ENCODE peak calls at places on chromosome 17, in five cellular contexts. Z is body of pancreas, V is dorsolateral prefrontal cortex, H is AG04450, G is bronchial epithelial cell. T is an unnamed sample.

GRCh38 chr17:11601661-11602060 is 3.4 kb downstream of the DNAH9 start:
- DNase-seq in Z (no peak), V (no peak), H (no peak), G (no peak), T (no peak)

GRCh38 chr17:57257213-57257873 is 1.0 kb downstream of the MSI2 start:
- DNase-seq in Z (no peak), V (no peak), H (no peak), G (no peak), T (no peak)

GRCh38 chr17:29115906-29116651 is 64.1 kb downstream of the MYO18A start:
- DNase-seq in Z (peak; percentile 32), V (no peak), H (no peak), G (peak; percentile 45), T (no peak)

GRCh38 chr17:52837502-52837901 is 679.0 kb upstream of the CA10 start:
- DNase-seq in Z (no peak), V (no peak), H (no peak), G (no peak), T (no peak)

GRCh38 chr17:5826384-5826783 is 242.1 kb upstream of the NLRP1 start:
- DNase-seq in Z (no peak), V (no peak), H (no peak), G (peak; percentile 92), T (no peak)

GRCh38 chr17:81329927-81330883 is 35.1 kb upstream of the SLC38A10 start:
- DNase-seq in Z (no peak), V (no peak), H (no peak), G (peak; percentile 62), T (no peak)

GRCh38 chr17:21287703-21288449 is 3.4 kb downstream of the MAP2K3 start:
- DNase-seq in Z (peak; percentile 99), V (peak; percentile 62), H (peak; percentile 84), G (peak; percentile 93), T (peak; percentile 63)

GRCh38 chr17:73976676-73977521 is 226.6 kb upstream of the RPL38 start:
- DNase-seq in Z (no peak), V (no peak), H (no peak), G (no peak), T (peak; percentile 22)

GRCh38 chr17:4566785-4567184 is 6.4 kb upstream of the GGT6 start:
- DNase-seq in Z (peak; percentile 71), V (no peak), H (no peak), G (peak; percentile 51), T (peak; percentile 24)

GRCh38 chr17:56125830-56126819 is 27.1 kb upstream of the ANKFN1 start:
- DNase-seq in Z (peak; percentile 20), V (no peak), H (peak; percentile 30), G (peak; percentile 11), T (peak; percentile 81)

GRCh38 chr17:78694805-78695531 is 87.1 kb downstream of the CYTH1 start:
- DNase-seq in Z (no peak), V (no peak), H (no peak), G (no peak), T (no peak)

GRCh38 chr17:40663252-40663651 is 1.7 kb downstream of the KRT222 start:
- DNase-seq in Z (no peak), V (no peak), H (no peak), G (no peak), T (no peak)

GRCh38 chr17:28407130-28407973 is 1.3 kb upstream of the SLC46A1 start:
- DNase-seq in Z (no peak), V (no peak), H (no peak), G (peak; percentile 98), T (no peak)

GRCh38 chr17:51630101-51630671 is 369.8 kb downstream of the UTP18 start:
- DNase-seq in Z (no peak), V (no peak), H (no peak), G (no peak), T (no peak)

GRCh38 chr17:75927286-75927922 is 13.4 kb downstream of the FBF1 start:
- DNase-seq in Z (peak; percentile 33), V (no peak), H (no peak), G (peak; percentile 82), T (no peak)

GRCh38 chr17:77831497-77832179 is 126.9 kb upstream of the TNRC6C start:
- DNase-seq in Z (no peak), V (no peak), H (peak; percentile 20), G (no peak), T (peak; percentile 48)

GRCh38 chr17:36468903-36469635 is 17.4 kb upstream of the ZNHIT3 start:
- DNase-seq in Z (no peak), V (no peak), H (no peak), G (no peak), T (no peak)

DNA sequence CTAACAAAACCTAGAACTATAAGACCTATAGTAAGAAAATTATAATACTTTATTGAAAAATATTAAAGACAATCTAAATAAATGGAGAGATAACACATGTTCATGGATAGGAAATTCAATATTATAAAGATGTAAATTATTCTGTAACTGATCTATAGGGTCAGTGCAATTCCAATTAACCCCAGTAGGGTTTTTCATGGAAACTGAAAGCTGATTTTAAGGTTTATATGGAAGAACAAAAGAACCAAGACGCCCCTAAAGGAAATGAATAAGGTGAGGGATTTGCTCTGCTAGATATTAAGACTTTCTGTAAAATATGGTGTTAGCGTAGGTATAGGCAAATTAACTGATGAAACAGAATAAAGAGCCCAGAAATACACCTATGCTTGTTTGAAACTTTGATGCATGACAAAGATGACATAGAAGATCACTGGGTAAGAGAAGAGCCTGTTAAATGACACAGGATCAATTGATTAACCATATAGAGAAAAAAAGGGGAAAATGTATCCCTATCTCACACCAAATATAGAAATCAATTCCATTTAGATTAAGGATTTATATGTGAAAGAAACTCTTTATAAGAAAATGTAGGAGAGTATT is 3.0 kb downstream of the ICAM2 start:
- DNase-seq in Z (no peak), V (no peak), H (no peak), G (no peak), T (no peak)
- TF ChIP-seq CTCF in Z (no peak), V (no peak), H (peak; percentile 31), G (no peak), T (peak; percentile 11)

GRCh38 chr17:79988163-79988971 is 47.3 kb downstream of the TBC1D16 start:
- DNase-seq in Z (peak; percentile 43), V (no peak), H (peak; percentile 55), G (peak; percentile 44), T (peak; percentile 49)
- H3K4me3 ChIP-seq in Z (no peak overlapping the region), V (no peak overlapping the region), H (peak overlapping the region; percentile 37), G (no peak overlapping the region), T (no peak overlapping the region)

DNA sequence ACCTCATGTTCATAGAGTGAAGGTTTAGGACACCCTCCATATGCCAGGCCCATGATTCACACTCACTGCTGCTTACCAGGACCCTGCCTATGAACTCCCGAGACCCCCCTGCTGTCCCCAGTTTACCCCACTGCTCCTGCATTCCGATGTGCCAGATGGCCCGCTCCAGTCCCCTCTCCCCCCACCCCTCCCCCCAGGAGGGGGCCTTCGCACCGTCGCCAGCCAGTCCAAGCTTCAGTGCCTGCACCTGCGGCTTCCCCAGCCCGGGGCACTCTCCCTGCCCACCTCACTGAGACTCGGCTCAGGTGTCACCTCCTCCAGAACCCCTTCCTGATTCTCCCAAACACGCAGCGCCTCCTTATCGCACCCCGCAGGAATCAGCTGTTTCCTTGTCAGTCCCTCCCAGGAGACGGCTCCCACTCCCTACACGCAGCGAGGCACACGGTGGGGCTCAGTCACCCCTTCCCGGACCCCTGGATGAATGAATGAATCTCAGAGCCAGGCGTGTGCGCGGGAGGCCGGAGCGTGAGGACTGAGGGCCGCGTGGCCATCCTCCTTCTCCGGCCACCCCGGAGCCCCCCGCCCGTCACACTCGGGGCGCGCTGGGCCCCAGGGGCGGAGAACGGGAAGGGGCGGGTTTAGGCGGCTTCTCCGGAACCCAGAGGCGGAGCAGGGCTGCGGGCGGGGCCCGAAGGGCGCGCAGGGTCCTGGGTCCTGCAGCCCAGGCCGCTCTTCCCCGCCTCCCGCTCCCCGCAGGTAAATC is 1.7 kb downstream of the MYO1C start:
- DNase-seq in Z (peak; percentile 69), V (no peak), H (no peak), G (peak; percentile 30), T (no peak)
- TF ChIP-seq CTCF in Z (no peak), V (no peak), H (no peak), G (no peak), T (no peak)

GRCh38 chr17:50505731-50506130 is 2.5 kb upstream of the MYCBPAP start:
- DNase-seq in Z (no peak), V (no peak), H (no peak), G (peak; percentile 50), T (no peak)

GRCh38 chr17:50506298-50506697 is 1.9 kb upstream of the MYCBPAP start:
- DNase-seq in Z (no peak), V (no peak), H (no peak), G (no peak), T (no peak)

GRCh38 chr17:50511058-50511457 is 2.8 kb downstream of the MYCBPAP start:
- DNase-seq in Z (no peak), V (no peak), H (no peak), G (peak; percentile 34), T (no peak)

GRCh38 chr17:50508573-50509460 is 578 bp downstream of the MYCBPAP start:
- DNase-seq in Z (no peak), V (no peak), H (no peak), G (no peak), T (no peak)

GRCh38 chr17:50507871-50508572 is at the start of gene MYCBPAP:
- DNase-seq in Z (peak; percentile 86), V (peak; percentile 68), H (peak; percentile 16), G (no peak), T (peak; percentile 47)
- H3K4me3 ChIP-seq in Z (peak within 1 kb of the TSS; percentile 37), V (peak within 1 kb of the TSS; percentile 76), H (peak within 1 kb of the TSS; percentile 49), G (peak within 1 kb of the TSS; percentile 42), T (peak within 1 kb of the TSS; percentile 51)

DNA sequence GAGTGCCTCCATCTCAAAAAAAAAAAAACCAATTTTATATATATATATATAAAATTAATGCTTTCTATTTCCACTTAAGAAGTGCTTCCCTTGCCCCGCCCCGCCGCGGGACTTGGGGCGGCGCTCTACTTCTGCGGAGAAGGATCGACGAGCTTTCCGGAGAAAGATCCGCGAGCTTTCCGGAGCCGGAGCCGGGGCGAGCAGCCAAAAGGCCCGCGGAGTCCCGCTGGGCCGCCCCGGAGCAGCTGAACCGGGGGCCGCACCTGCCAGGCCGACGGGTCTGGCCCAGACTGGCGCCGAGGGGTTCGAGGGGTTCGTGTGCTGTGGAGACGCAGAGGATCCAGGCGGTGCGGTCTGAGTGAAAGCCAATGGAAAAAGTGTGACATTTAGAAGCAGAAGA is 50.7 kb downstream of the TBC1D26 start:
- DNase-seq in Z (peak; percentile 72), V (no peak), H (no peak), G (peak; percentile 24), T (no peak)
- TF ChIP-seq CTCF in Z (no peak), V (no peak), H (no peak), G (no peak), T (no peak)

GRCh38 chr17:10275418-10275817 is 77.0 kb upstream of the GAS7 start:
- DNase-seq in Z (no peak), V (no peak), H (no peak), G (no peak), T (no peak)

GRCh38 chr17:10278218-10278617 is 79.8 kb upstream of the GAS7 start:
- DNase-seq in Z (no peak), V (no peak), H (no peak), G (no peak), T (no peak)

GRCh38 chr17:10271004-10271620 is 72.7 kb upstream of the GAS7 start:
- DNase-seq in Z (no peak), V (no peak), H (no peak), G (no peak), T (no peak)

DNA sequence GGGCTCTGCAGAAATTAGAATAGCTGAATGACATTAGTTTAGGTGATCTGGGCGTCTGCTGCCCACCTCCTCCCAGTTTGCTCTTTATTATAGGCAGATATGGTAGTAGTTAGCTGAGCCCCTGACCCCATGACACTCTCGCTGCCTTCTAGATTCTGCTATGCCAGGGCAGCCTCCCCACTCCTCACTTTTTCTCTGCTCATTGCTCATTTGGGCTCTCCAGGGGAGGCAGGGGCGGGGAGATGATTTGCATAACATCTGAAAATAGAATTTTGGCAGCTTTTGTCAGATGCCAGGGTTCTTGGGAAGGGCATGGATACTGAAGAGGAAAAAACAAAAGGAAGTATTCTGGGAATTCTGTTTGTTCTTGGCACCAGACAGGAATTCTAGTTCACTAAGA is 78.0 kb upstream of the GAS7 start:
- DNase-seq in Z (no peak), V (no peak), H (no peak), G (no peak), T (no peak)
- H3K4me3 ChIP-seq in Z (no peak overlapping the region), V (no peak overlapping the region), H (no peak overlapping the region), G (no peak overlapping the region), T (no peak overlapping the region)